ENCODE peak calls at places on chromosomes 7 and 10, in eight cellular contexts. Y is AG09319; S is SK-MEL-5; B is H54; E is CD8-positive, alpha-beta T cell; L is foreskin fibroblast; I is DMS53; R is stimulated activated CD4-positive, alpha-beta T cell treated with anti-CD3 and anti-CD28 coated beads, TNF-alpha, amount 100 ng/mL, for 4 hours. V is an unnamed sample.

GRCh38 chr10:19811517-19811916 is 4.7 kb upstream of the PLXDC2 start:
- DNase-seq in Y (no peak), S (peak), B (no peak), E (no peak), L (peak), I (peak), R (no peak), V (peak)

GRCh38 chr7:122188785-122189184 is 44.7 kb upstream of the AASS start:
- DNase-seq in Y (no peak), S (no peak), B (no peak), E (no peak), L (no peak), I (no peak), R (no peak), V (no peak)

GRCh38 chr7:36985866-36986402 is 261.6 kb upstream of the AOAH start:
- DNase-seq in Y (no peak), S (peak), B (no peak), E (no peak), L (no peak), I (peak), R (no peak), V (no peak)

GRCh38 chr10:49387029-49387428 is 8.9 kb downstream of the DRGX start:
- DNase-seq in Y (peak), S (no peak), B (peak), E (no peak), L (peak), I (no peak), R (no peak), V (peak)

GRCh38 chr10:69856601-69857166 is 55.0 kb downstream of the COL13A1 start:
- DNase-seq in Y (no peak), S (no peak), B (no peak), E (no peak), L (peak), I (no peak), R (no peak), V (no peak)

GRCh38 chr7:155257482-155258232 is 40.0 kb upstream of the INSIG1 start:
- DNase-seq in Y (peak), S (no peak), B (no peak), E (no peak), L (peak), I (no peak), R (no peak), V (peak)

GRCh38 chr7:3493499-3493898 is 192.4 kb downstream of the SDK1 start:
- DNase-seq in Y (no peak), S (no peak), B (peak), E (no peak), L (peak), I (no peak), R (no peak), V (peak)

GRCh38 chr7:19916011-19916410 is 142.6 kb upstream of the TMEM196 start:
- DNase-seq in Y (no peak), S (no peak), B (no peak), E (no peak), L (peak), I (no peak), R (no peak), V (no peak)

GRCh38 chr7:24829787-24830186 is 72.5 kb upstream of the GSDME start:
- DNase-seq in Y (no peak), S (no peak), B (no peak), E (no peak), L (peak), I (no peak), R (no peak), V (no peak)

GRCh38 chr10:128011059-128011979 is 104.4 kb downstream of the PTPRE start:
- DNase-seq in Y (no peak), S (peak), B (peak), E (peak), L (peak), I (peak), R (peak), V (peak)

GRCh38 chr7:1042161-1042833 is 2.0 kb upstream of the GPR146 start:
- DNase-seq in Y (no peak), S (no peak), B (no peak), E (no peak), L (no peak), I (no peak), R (no peak), V (no peak)

GRCh38 chr7:28575241-28575643 is 162.9 kb downstream of the CREB5 start:
- DNase-seq in Y (no peak), S (no peak), B (no peak), E (no peak), L (peak), I (no peak), R (no peak), V (no peak)

GRCh38 chr7:151388430-151388829 is 21.4 kb downstream of the WDR86 start:
- DNase-seq in Y (no peak), S (no peak), B (no peak), E (no peak), L (no peak), I (no peak), R (no peak), V (no peak)

GRCh38 chr7:151875862-151876111 is 1.1 kb downstream of the PRKAG2 start:
- DNase-seq in Y (no peak), S (no peak), B (peak), E (no peak), L (peak), I (no peak), R (no peak), V (peak)

GRCh38 chr7:94436018-94436604 is 41.4 kb downstream of the COL1A2 start:
- DNase-seq in Y (no peak), S (peak), B (peak), E (peak), L (peak), I (peak), R (peak), V (peak)

GRCh38 chr10:109166935-109167334 is 756.4 kb downstream of the XPNPEP1 start:
- DNase-seq in Y (no peak), S (no peak), B (no peak), E (no peak), L (peak), I (no peak), R (no peak), V (no peak)

GRCh38 chr7:39154815-39155214 is 177.1 kb downstream of the POU6F2 start:
- DNase-seq in Y (no peak), S (no peak), B (no peak), E (no peak), L (no peak), I (no peak), R (no peak), V (no peak)

GRCh38 chr10:103544657-103545310 is 51.3 kb downstream of the NEURL1 start:
- DNase-seq in Y (no peak), S (no peak), B (peak), E (no peak), L (no peak), I (no peak), R (no peak), V (no peak)

V was measured in fibroblast of gingiva.